ENCODE peak calls at places on chromosomes 3 and 15, in four cellular contexts. W is mesenchymal stem cell, U is mammary epithelial cell, M is astrocyte. S is an unnamed sample.

GRCh38 chr3:66885326-66886000 is 112.6 kb upstream of the KBTBD8 start:
- DNase-seq in M (peak), W (peak), U (peak), S (no peak)

GRCh38 chr15:75675579-75676404 is 28.1 kb downstream of the SNX33 start:
- DNase-seq in W (no peak), M (no peak), U (no peak), S (no peak)

GRCh38 chr15:100373942-100374341 is 32.2 kb upstream of the ADAMTS17 start:
- DNase-seq in W (no peak), M (no peak), U (no peak), S (no peak)

GRCh38 chr3:64295594-64295993 is 70.3 kb upstream of the PRICKLE2 start:
- DNase-seq in W (peak), U (peak), M (peak), S (peak)

GRCh38 chr15:77033417-77033728 is 37.5 kb downstream of the TSPAN3 start:
- DNase-seq in U (no peak), M (no peak), W (no peak), S (no peak)

GRCh38 chr3:77321646-77322045 is 281.7 kb downstream of the ROBO2 start:
- DNase-seq in U (peak), M (peak), W (peak), S (peak)

GRCh38 chr3:32177702-32178198 is 60.7 kb upstream of the CMTM8 start:
- DNase-seq in U (peak), W (peak), M (peak), S (peak)

GRCh38 chr15:92326236-92326635 is 67.4 kb upstream of the ST8SIA2 start:
- DNase-seq in U (no peak), W (no peak), M (no peak), S (no peak)

GRCh38 chr3:47909607-47910006 is 106.6 kb downstream of the MAP4 start:
- DNase-seq in M (no peak), W (no peak), U (no peak), S (no peak)

GRCh38 chr15:79970921-79971434 is at the start of gene BCL2A1:
- DNase-seq in M (peak), W (no peak), U (peak), S (peak)
- H3K9ac ChIP-seq in M (peak), W (peak), U (peak), S (peak)

GRCh38 chr15:96316953-96317629 is 13.4 kb upstream of the NR2F2 start:
- DNase-seq in U (no peak), M (no peak), W (no peak), S (peak)
- H3K4me2 ChIP-seq in U (no peak), M (peak), W (peak), S (no peak)

GRCh38 chr15:67784856-67785430 is 40.4 kb upstream of the SKOR1 start:
- DNase-seq in U (no peak), M (no peak), W (no peak), S (no peak)
- H3K9ac ChIP-seq in U (no peak), M (no peak), W (no peak), S (no peak)

GRCh38 chr15:73988075-73988969 is 3.8 kb downstream of the STOML1 start:
- DNase-seq in W (no peak), M (peak), U (peak), S (peak)
- H3K4me2 ChIP-seq in W (no peak), M (peak), U (no peak), S (peak)

DNA sequence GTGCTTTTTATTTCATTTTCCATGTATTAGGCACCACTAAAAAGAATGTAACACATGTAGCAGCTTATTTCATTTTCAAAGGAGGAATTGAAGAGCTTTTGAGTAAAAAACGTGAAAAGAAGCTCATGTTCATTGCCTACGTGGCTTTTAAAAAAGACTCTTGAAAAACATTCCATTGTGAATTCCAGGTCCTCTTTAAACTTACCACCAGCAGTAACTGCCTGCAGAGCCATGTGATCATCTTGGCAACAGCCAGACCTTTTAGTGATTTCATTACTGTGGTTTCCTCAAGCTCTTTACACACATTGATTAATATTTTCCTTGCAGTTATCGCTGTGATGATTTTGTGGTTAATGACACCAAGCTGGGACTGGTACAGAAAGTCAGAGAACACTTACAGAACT is 43.8 kb upstream of the FBXL22 start:
- DNase-seq in W (peak), U (peak), M (peak), S (peak)
- H3K9ac ChIP-seq in W (peak), U (peak), M (peak), S (no peak)

DNA sequence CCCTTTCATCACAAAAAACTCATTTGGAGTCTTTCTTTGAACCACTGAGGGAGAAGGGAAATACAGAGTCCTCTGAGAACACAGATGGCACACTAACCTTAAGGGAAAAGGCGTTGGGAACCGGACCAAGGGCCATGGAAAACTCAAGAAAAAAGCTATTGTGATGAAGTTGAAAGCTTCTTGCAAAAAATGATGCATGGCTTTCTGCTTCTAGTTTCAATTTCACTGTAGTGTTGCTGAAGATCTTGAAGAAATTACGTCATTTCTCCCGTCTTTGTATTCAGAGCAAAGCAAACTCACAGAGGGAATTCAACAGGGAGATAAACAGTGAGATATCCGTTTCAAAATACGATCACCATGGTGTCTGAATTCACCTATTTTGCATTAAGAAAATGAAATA is 642.3 kb upstream of the ADAMTS9 start:
- DNase-seq in W (peak), U (no peak), M (peak), S (no peak)
- H3K4me2 ChIP-seq in W (no peak), U (no peak), M (no peak), S (no peak)

DNA sequence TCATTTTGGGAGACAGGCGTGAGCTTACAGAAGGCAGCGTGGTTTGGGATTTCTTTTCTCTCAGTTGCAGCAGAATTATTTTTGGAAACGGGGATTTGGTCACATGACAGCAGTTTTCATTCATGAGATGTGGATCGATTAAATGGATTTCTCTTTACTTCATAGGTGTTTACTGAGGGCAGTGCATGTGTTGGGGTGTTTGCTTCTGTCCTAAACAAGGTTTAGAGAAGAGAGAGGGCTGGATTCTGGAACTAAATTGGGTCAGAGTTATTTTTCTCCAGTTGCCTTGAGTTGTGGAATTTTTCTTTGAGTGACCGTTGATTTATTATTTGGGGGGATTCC is 18.6 kb upstream of the TRAK1 start:
- DNase-seq in M (no peak), W (peak), U (no peak), S (no peak)
- H3K9ac ChIP-seq in M (peak), W (peak), U (peak), S (peak)

GRCh38 chr3:188946837-188947236 is 224.9 kb upstream of the TPRG1 start:
- DNase-seq in U (no peak), M (peak), W (no peak), S (no peak)

GRCh38 chr3:188948658-188949400 is 222.9 kb upstream of the TPRG1 start:
- DNase-seq in M (peak), W (peak), U (peak), S (peak)

GRCh38 chr3:188947401-188947982 is 224.3 kb upstream of the TPRG1 start:
- DNase-seq in U (peak), M (peak), W (peak), S (peak)

GRCh38 chr3:188946351-188946750 is 225.4 kb upstream of the TPRG1 start:
- DNase-seq in U (no peak), W (no peak), M (no peak), S (no peak)

GRCh38 chr3:188947983-188948657 is 223.7 kb upstream of the TPRG1 start:
- DNase-seq in W (peak), U (peak), M (peak), S (peak)
- H3K4me2 ChIP-seq in W (peak), U (peak), M (peak), S (peak)

S was measured in PC-3.